ENCODE peak calls at places on chromosomes 6 and 20, in four cellular contexts. Q, W, V and R are unnamed samples.

GRCh38 chr6:136415351-136416005 is 125.8 kb upstream of the BCLAF1 start:
- DNase-seq in Q (no peak), V (no peak), W (no peak), R (no peak)

GRCh38 chr6:22145823-22146379 is 150.9 kb downstream of the PRL start:
- DNase-seq in V (peak; percentile 24), Q (peak; percentile 42), W (peak; percentile 73), R (no peak)

GRCh38 chr20:49758781-49759180 is 45.1 kb upstream of the B4GALT5 start:
- DNase-seq in V (peak; percentile 34), Q (no peak), W (no peak), R (no peak)

GRCh38 chr20:48286571-48287551 is 501.6 kb upstream of the SULF2 start:
- DNase-seq in V (no peak), W (no peak), Q (no peak), R (no peak)

GRCh38 chr20:4817230-4817671 is 95.5 kb downstream of the PRND start:
- DNase-seq in V (no peak), W (peak; percentile 49), Q (no peak), R (no peak)

GRCh38 chr20:8489094-8489883 is 357.2 kb downstream of the PLCB1 start:
- DNase-seq in W (no peak), Q (no peak), V (no peak), R (no peak)

GRCh38 chr6:17096076-17096475 is 5.8 kb upstream of the STMND1 start:
- DNase-seq in V (no peak), W (peak; percentile 42), Q (no peak), R (no peak)

GRCh38 chr6:120774275-120774674 is 560.0 kb downstream of the TBC1D32 start:
- DNase-seq in Q (no peak), V (no peak), W (peak; percentile 1), R (no peak)

GRCh38 chr6:81625216-81625615 is 127.3 kb downstream of the TENT5A start:
- DNase-seq in V (no peak), W (peak; percentile 4), Q (no peak), R (no peak)

GRCh38 chr6:24890471-24890870 is 45.3 kb downstream of the RIPOR2 start:
- DNase-seq in V (no peak), Q (no peak), W (no peak), R (no peak)

GRCh38 chr6:157825243-157825904 is 2.3 kb downstream of the SNX9 start:
- DNase-seq in W (no peak), Q (no peak), V (no peak), R (no peak)

GRCh38 chr6:134373282-134373922 is 55.5 kb upstream of the SGK1 start:
- DNase-seq in Q (peak; percentile 63), V (no peak), W (peak; percentile 74), R (no peak)

GRCh38 chr20:31567380-31567720 is 37.7 kb upstream of the ID1 start:
- DNase-seq in V (no peak), W (no peak), Q (no peak), R (no peak)

GRCh38 chr20:57167971-57168693 is 98.3 kb downstream of the BMP7 start:
- DNase-seq in W (no peak), Q (no peak), V (no peak), R (no peak)

GRCh38 chr6:121504227-121504626 is 68.8 kb downstream of the GJA1 start:
- DNase-seq in W (peak; percentile 84), Q (peak; percentile 75), V (no peak), R (no peak)

GRCh38 chr6:154382707-154383106 is 26.1 kb upstream of the IPCEF1 start:
- DNase-seq in Q (no peak), V (no peak), W (no peak), R (no peak)

GRCh38 chr6:129644567-129645015 is 65.4 kb downstream of the ARHGAP18 start:
- DNase-seq in Q (no peak), V (no peak), W (peak; percentile 78), R (no peak)

GRCh38 chr20:48904566-48905321 is 16.8 kb upstream of the ARFGEF2 start:
- DNase-seq in W (peak; percentile 67), V (peak; percentile 70), Q (no peak), R (peak; percentile 41)

GRCh38 chr6:44662461-44663121 is 275.1 kb downstream of the CDC5L start:
- DNase-seq in Q (no peak), W (peak; percentile 91), V (peak; percentile 76), R (no peak)

GRCh38 chr6:39451831-39452230 is 129.3 kb upstream of the KCNK16 start:
- DNase-seq in W (no peak), Q (no peak), V (peak; percentile 55), R (no peak)

GRCh38 chr20:61980647-61981583 is 84.8 kb downstream of the TAF4 start:
- DNase-seq in W (peak; percentile 26), Q (no peak), V (peak; percentile 76), R (no peak)

GRCh38 chr6:145147559-145147958 is 587.8 kb downstream of the EPM2A start:
- DNase-seq in Q (no peak), W (peak; percentile 43), V (no peak), R (no peak)

DNA sequence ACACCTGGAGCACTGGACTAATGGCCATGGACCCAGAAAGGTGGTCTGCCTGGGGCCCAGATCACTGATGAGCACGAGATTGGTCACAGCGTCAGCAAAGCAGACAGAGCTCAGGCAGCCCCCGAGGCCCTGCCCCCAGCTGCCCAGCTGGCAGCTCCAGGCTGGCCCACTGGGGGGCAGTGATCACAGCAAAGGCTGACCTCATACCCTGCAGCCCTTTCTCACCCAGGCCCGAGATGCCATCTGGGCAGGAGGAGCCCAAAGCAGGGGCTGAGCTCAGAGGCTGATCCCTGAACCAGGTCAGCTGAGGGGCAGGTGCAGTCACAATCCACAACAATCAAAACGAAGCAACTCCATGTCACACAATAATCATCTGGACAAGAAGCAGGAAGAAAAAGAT is 4.1 kb downstream of the MAP1LC3A start:
- DNase-seq in Q (no peak), W (no peak), V (peak; percentile 53), R (peak; percentile 46)
- TF ChIP-seq CTCF in Q (peak; percentile 50), W (peak; percentile 45), V (no peak), R (peak; percentile 23)

GRCh38 chr6:101276066-101276465 is 117.4 kb upstream of the GRIK2 start:
- DNase-seq in V (no peak), Q (no peak), W (no peak), R (no peak)
- TF ChIP-seq CTCF in V (no peak), Q (no peak), W (no peak), R (no peak)

DNA sequence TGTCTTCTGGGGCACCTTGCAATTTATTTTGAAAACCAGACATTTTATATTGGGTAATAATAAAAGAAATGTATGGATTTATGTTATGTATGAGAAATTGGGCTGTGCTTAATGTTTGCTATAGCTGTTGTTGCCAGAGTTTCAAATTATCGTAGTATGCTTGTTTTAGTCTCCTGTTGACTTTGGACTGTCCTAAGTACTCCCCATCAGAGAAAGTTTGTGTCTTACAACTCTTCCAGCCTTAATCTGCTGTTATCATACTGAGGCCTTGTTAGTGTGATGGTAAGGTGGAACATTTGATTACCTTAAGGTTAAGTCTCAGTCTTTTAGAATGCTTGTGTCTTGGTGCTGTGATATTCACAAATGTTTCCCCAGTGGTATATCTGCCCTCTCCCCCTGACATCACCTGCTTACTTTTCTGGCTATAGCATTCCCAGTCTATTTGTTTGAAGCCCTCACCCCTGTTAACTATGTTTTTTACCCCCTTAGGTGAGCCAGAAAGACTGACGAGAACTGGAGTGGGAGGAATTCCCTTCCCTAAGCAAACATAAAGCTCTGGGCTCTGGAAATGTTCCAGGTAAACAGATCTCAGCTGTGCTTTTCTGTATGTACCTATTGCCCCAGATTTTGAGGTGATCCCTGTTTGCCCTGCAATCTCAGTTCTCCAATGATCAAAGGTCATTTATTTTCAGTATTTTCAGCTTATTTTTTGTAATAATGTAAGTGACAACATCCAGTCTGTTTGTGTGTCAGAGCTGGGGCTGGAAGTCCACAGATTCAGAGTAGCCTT is 581.1 kb upstream of the CITED2 start:
- DNase-seq in V (no peak), Q (no peak), W (no peak), R (no peak)
- TF ChIP-seq CTCF in V (no peak), Q (no peak), W (no peak), R (no peak)

DNA sequence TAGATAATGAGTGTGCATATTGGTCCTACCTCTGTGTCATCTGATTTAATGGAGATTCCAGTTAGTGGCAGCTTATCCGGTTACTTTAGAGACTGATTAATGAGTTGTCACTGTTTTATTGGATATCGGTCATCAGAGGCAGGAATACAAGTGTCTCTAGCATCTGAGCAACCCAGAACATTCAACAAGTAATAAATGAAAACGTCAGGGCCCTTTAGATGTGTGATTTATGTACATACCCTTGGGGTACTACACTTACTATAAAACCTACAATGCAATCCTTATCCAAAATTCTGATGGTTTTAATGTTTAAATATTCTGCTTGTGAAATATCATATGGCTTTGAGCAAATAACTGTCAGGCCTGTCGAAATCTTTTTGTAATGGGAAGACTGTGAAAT is 1117.9 kb upstream of the FLRT3 start:
- DNase-seq in W (no peak), V (no peak), Q (no peak), R (no peak)
- TF ChIP-seq CTCF in W (no peak), V (no peak), Q (no peak), R (no peak)

GRCh38 chr6:32969685-32970412 is 1.5 kb downstream of the BRD2 start:
- DNase-seq in W (peak; percentile 96), Q (peak; percentile 93), V (peak; percentile 77), R (no peak)
- TF ChIP-seq CTCF in W (peak; percentile 20), Q (peak; percentile 33), V (peak; percentile 31), R (peak; percentile 8)

GRCh38 chr6:32088487-32089049 is 20.6 kb downstream of the TNXB start:
- DNase-seq in V (no peak), W (no peak), Q (no peak), R (no peak)

GRCh38 chr6:32085759-32086458 is 23.2 kb downstream of the TNXB start:
- DNase-seq in W (no peak), V (no peak), Q (no peak), R (no peak)

GRCh38 chr6:32086661-32087573 is 22.2 kb downstream of the TNXB start:
- DNase-seq in Q (peak; percentile 37), W (peak; percentile 83), V (no peak), R (no peak)

GRCh38 chr6:32089082-32089828 is 19.9 kb downstream of the TNXB start:
- DNase-seq in W (no peak), V (no peak), Q (no peak), R (no peak)

GRCh38 chr6:32087574-32088486 is 21.3 kb downstream of the TNXB start:
- DNase-seq in V (peak; percentile 93), W (peak; percentile 27), Q (peak; percentile 20), R (peak; percentile 50)
- TF ChIP-seq CTCF in V (peak; percentile 27), W (peak; percentile 10), Q (peak; percentile 51), R (peak; percentile 45)